ENCODE peak calls at places on chromosomes 3 and 15, in ten cellular contexts. F, P, E, S, A, B, G, V, D and Q are unnamed samples.

GRCh38 chr15:29452881-29453731 is 183.5 kb upstream of the NSMCE3 start:
- DNase-seq in F (no peak), P (no peak), E (no peak), S (no peak), A (no peak), B (no peak), G (peak; percentile 1), V (no peak), D (no peak), Q (no peak)

GRCh38 chr3:49553320-49553689 is 972 bp upstream of the BSN start:
- DNase-seq in F (no peak), P (no peak), E (peak; percentile 77), S (peak; percentile 39), A (no peak), B (no peak), G (peak; percentile 57), V (no peak), D (no peak), Q (no peak)

GRCh38 chr3:135337176-135337575 is 542.1 kb downstream of the EPHB1 start:
- DNase-seq in F (no peak), P (no peak), E (no peak), S (no peak), A (no peak), B (no peak), G (no peak), V (no peak), D (no peak), Q (no peak)

GRCh38 chr3:72346526-72346926 is 501.7 kb downstream of the SHQ1 start:
- DNase-seq in F (peak; percentile 93), P (no peak), E (peak; percentile 99), S (peak; percentile 84), A (peak; percentile 96), B (peak; percentile 99), G (peak; percentile 98), V (no peak), D (no peak), Q (peak; percentile 88)

GRCh38 chr3:192883512-192883911 is 34.1 kb downstream of the MB21D2 start:
- DNase-seq in F (no peak), P (no peak), E (no peak), S (no peak), A (no peak), B (peak; percentile 68), G (no peak), V (no peak), D (no peak), Q (no peak)

GRCh38 chr3:48107227-48107626 is 81.0 kb downstream of the CDC25A start:
- DNase-seq in F (no peak), P (no peak), E (no peak), S (no peak), A (no peak), B (no peak), G (no peak), V (no peak), D (no peak), Q (no peak)

GRCh38 chr3:172905480-172905850 is 154.9 kb downstream of the ECT2 start:
- DNase-seq in F (no peak), P (no peak), E (no peak), S (no peak), A (no peak), B (peak; percentile 50), G (peak; percentile 30), V (no peak), D (no peak), Q (no peak)

GRCh38 chr3:189309400-189309975 is 137.7 kb downstream of the TPRG1 start:
- DNase-seq in F (no peak), P (no peak), E (no peak), S (no peak), A (no peak), B (no peak), G (no peak), V (no peak), D (no peak), Q (no peak)

GRCh38 chr15:57948554-57949289 is 116.8 kb downstream of the ALDH1A2 start:
- DNase-seq in F (no peak), P (no peak), E (no peak), S (no peak), A (no peak), B (no peak), G (no peak), V (no peak), D (no peak), Q (no peak)

GRCh38 chr3:144877356-144877755 is 905.7 kb downstream of the DIPK2A start:
- DNase-seq in F (no peak), P (no peak), E (no peak), S (no peak), A (no peak), B (no peak), G (no peak), V (no peak), D (no peak), Q (no peak)

GRCh38 chr15:52247032-52247431 is 48.6 kb downstream of the MYO5C start:
- DNase-seq in F (no peak), P (no peak), E (peak; percentile 95), S (peak; percentile 94), A (peak; percentile 69), B (peak; percentile 80), G (peak; percentile 85), V (no peak), D (no peak), Q (no peak)

GRCh38 chr3:161163297-161163696 is 57.8 kb upstream of the NMD3 start:
- DNase-seq in F (peak; percentile 83), P (no peak), E (peak; percentile 96), S (peak; percentile 78), A (peak; percentile 93), B (peak; percentile 99), G (peak; percentile 93), V (peak; percentile 79), D (no peak), Q (peak; percentile 73)

GRCh38 chr15:99253381-99254090 is 2.3 kb downstream of the LRRC28 start:
- DNase-seq in F (no peak), P (no peak), E (peak; percentile 88), S (no peak), A (peak; percentile 82), B (peak; percentile 94), G (peak; percentile 34), V (no peak), D (no peak), Q (no peak)

GRCh38 chr3:112755845-112756671 is 90.6 kb downstream of the CD200R1L start:
- DNase-seq in F (no peak), P (no peak), E (no peak), S (peak; percentile 74), A (no peak), B (peak; percentile 52), G (no peak), V (no peak), D (no peak), Q (no peak)
- H3K4me3 ChIP-seq in F (no peak overlapping the region), P (no peak overlapping the region), E (no peak overlapping the region), S (no peak overlapping the region), A (no peak overlapping the region), B (no peak overlapping the region), G (no peak overlapping the region), V (no peak overlapping the region), D (no peak overlapping the region), Q (no peak overlapping the region)

GRCh38 chr3:120596853-120597223 is 702 bp downstream of the NDUFB4 start:
- DNase-seq in F (no peak), P (no peak), E (no peak), S (no peak), A (no peak), B (no peak), G (no peak), V (no peak), D (no peak), Q (no peak)
- TF ChIP-seq CTCF in F (no peak), P (no peak), E (no peak), S (no peak), A (no peak), B (no peak), G (no peak), V (no peak), D (no peak), Q (no peak)

GRCh38 chr3:194871143-194871863 is 185.6 kb downstream of the FAM43A start:
- DNase-seq in F (peak; percentile 45), P (no peak), E (peak; percentile 95), S (peak; percentile 74), A (peak; percentile 90), B (peak; percentile 90), G (peak; percentile 85), V (no peak), D (no peak), Q (peak; percentile 39)

GRCh38 chr3:194869482-194870169 is 183.9 kb downstream of the FAM43A start:
- DNase-seq in F (no peak), P (no peak), E (peak; percentile 97), S (peak; percentile 20), A (peak; percentile 71), B (peak; percentile 68), G (peak; percentile 62), V (no peak), D (no peak), Q (peak; percentile 34)

GRCh38 chr3:194871864-194872668 is 186.4 kb downstream of the FAM43A start:
- DNase-seq in F (no peak), P (no peak), E (peak; percentile 89), S (peak; percentile 56), A (peak; percentile 18), B (peak; percentile 57), G (peak; percentile 36), V (no peak), D (no peak), Q (no peak)

GRCh38 chr3:194868831-194869230 is 183.1 kb downstream of the FAM43A start:
- DNase-seq in F (no peak), P (no peak), E (no peak), S (no peak), A (no peak), B (no peak), G (no peak), V (no peak), D (no peak), Q (no peak)

DNA sequence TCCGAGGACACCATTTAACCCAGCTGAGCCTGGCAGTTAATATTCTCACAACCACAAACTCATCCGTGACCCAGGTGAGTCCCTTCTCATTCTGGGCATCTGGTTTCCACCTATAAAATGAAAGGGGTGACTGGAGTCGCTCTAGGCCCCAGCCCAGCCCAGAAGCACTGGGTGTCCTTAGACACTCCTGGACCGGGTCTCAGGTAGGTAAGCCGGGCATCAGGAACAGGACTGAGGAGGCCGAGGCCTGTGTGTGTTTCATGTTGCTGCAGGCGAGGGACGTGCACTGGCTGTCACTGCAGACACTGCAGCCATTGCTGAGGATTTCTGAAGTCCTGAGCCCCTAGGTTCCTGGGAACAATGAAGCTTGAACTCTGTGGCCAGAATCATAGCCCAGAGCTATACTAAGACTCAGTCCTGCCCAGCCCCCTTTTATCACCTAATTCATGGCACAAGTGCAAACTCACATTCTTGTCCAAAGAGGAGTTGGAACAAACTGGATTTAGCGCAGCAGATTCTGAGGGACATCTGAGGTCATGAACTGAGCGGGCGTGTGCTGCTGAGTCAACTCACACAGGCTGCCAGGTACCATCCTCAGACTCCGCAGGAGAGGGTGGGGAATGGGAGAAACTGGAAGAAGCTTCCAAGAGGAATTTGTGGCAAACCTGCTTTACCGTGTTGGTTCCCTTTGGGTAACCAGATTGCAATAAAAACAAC is 184.9 kb downstream of the FAM43A start:
- DNase-seq in F (no peak), P (peak; percentile 71), E (peak; percentile 95), S (no peak), A (peak; percentile 47), B (peak; percentile 80), G (peak; percentile 50), V (no peak), D (no peak), Q (no peak)
- H3K4me3 ChIP-seq in F (no peak overlapping the region), P (no peak overlapping the region), E (no peak overlapping the region), S (no peak overlapping the region), A (no peak overlapping the region), B (no peak overlapping the region), G (no peak overlapping the region), V (no peak overlapping the region), D (no peak overlapping the region), Q (no peak overlapping the region)

DNA sequence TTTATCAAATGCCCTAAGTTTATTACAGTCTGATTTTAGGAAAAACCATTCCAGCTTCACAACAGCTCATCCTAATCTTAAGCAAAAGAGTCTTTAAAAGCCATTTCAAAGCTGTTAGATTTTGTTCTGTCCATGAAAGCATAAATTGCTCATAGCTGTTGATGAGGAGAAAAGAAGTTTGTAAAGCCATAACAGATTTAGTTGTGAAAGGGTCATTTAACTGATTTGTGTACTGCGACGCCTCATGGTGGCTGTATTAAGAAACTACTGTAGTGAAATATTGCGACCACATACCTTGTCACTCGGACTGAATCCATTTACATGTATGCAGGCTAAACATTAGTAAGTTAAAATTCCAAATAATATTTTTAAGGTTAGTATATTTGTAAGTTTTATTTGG is 20.9 kb downstream of the BBX start:
- DNase-seq in F (no peak), P (no peak), E (peak; percentile 31), S (peak; percentile 34), A (no peak), B (peak; percentile 14), G (peak; percentile 39), V (no peak), D (no peak), Q (no peak)
- TF ChIP-seq CTCF in F (no peak), P (peak; percentile 35), E (no peak), S (no peak), A (peak; percentile 24), B (no peak), G (peak; percentile 17), V (no peak), D (no peak), Q (peak; percentile 45)